ENCODE peak calls at places on chromosome 3, in four cellular contexts. X, A, K and F are unnamed samples.

GRCh38 chr3:156938724-156939123 is 112.6 kb downstream of the LEKR1 start:
- DNase-seq in K (no peak), X (no peak), A (no peak), F (no peak)

GRCh38 chr3:42515391-42515916 is 13.0 kb downstream of the VIPR1 start:
- DNase-seq in A (peak; percentile 63), K (no peak), X (no peak), F (no peak)

GRCh38 chr3:195150194-195151118 is 120.5 kb downstream of the XXYLT1 start:
- DNase-seq in K (peak; percentile 89), A (no peak), X (peak; percentile 91), F (no peak)

GRCh38 chr3:59498995-59499394 is 449.2 kb upstream of the CFAP20DC start:
- DNase-seq in A (no peak), X (no peak), K (no peak), F (no peak)

GRCh38 chr3:195072916-195073564 is 197.9 kb downstream of the XXYLT1 start:
- DNase-seq in X (no peak), A (no peak), K (peak; percentile 42), F (no peak)

GRCh38 chr3:135075157-135075556 is 280.1 kb downstream of the EPHB1 start:
- DNase-seq in X (no peak), A (no peak), K (no peak), F (no peak)

GRCh38 chr3:188581791-188582190 is 427.8 kb downstream of the LPP start:
- DNase-seq in A (no peak), K (no peak), X (no peak), F (no peak)

GRCh38 chr3:147404800-147405551 is 1.4 kb downstream of the ZIC4 start:
- DNase-seq in A (no peak), X (peak; percentile 40), K (no peak), F (no peak)

GRCh38 chr3:66485291-66485968 is 15.4 kb downstream of the LRIG1 start:
- DNase-seq in A (peak; percentile 72), X (peak; percentile 90), K (no peak), F (no peak)

GRCh38 chr3:131699001-131699400 is 196.2 kb upstream of the MRPL3 start:
- DNase-seq in X (peak; percentile 20), A (no peak), K (no peak), F (no peak)

GRCh38 chr3:172323894-172324590 is 124.2 kb downstream of the GHSR start:
- DNase-seq in X (peak; percentile 87), K (no peak), A (no peak), F (no peak)

GRCh38 chr3:82133070-82133606 is 371.7 kb upstream of the GBE1 start:
- DNase-seq in K (no peak), A (peak; percentile 39), X (peak; percentile 87), F (peak; percentile 64)

GRCh38 chr3:179179979-179180758 is 32.0 kb downstream of the PIK3CA start:
- DNase-seq in A (no peak), X (peak; percentile 72), K (no peak), F (no peak)

GRCh38 chr3:18189651-18190050 is 235.5 kb downstream of the SATB1 start:
- DNase-seq in K (no peak), A (no peak), X (peak; percentile 64), F (no peak)

GRCh38 chr3:65871305-65872141 is 167.2 kb downstream of the MAGI1 start:
- DNase-seq in A (no peak), X (peak; percentile 60), K (no peak), F (peak; percentile 84)

GRCh38 chr3:101847328-101847727 is 2.0 kb upstream of the NFKBIZ start:
- DNase-seq in K (no peak), X (no peak), A (no peak), F (no peak)

GRCh38 chr3:8737823-8738222 is 4.2 kb downstream of the CAV3 start:
- DNase-seq in A (no peak), K (no peak), X (no peak), F (no peak)

GRCh38 chr3:101999177-101999778 is 150.0 kb downstream of the NFKBIZ start:
- DNase-seq in K (no peak), X (peak; percentile 68), A (no peak), F (no peak)

GRCh38 chr3:45123030-45123429 is 23.1 kb downstream of the CDCP1 start:
- DNase-seq in X (peak; percentile 92), A (no peak), K (no peak), F (no peak)

GRCh38 chr3:11601446-11602241 is 42.1 kb downstream of the VGLL4 start:
- DNase-seq in A (no peak), X (peak; percentile 29), K (peak; percentile 43), F (no peak)

GRCh38 chr3:132535575-132536441 is 61.3 kb upstream of the ACKR4 start:
- DNase-seq in A (peak; percentile 14), K (no peak), X (peak; percentile 95), F (peak; percentile 46)

GRCh38 chr3:156024904-156025303 is 95.5 kb upstream of the KCNAB1 start:
- DNase-seq in A (no peak), K (no peak), X (peak; percentile 24), F (no peak)

GRCh38 chr3:187976361-187976900 is 177.5 kb upstream of the LPP start:
- DNase-seq in A (no peak), K (no peak), X (no peak), F (no peak)

GRCh38 chr3:149234671-149235245 is 13.1 kb upstream of the CP start:
- DNase-seq in K (no peak), X (no peak), A (no peak), F (no peak)

GRCh38 chr3:48952510-48953118 is 34.0 kb downstream of the ARIH2 start:
- DNase-seq in A (no peak), X (peak; percentile 45), K (no peak), F (no peak)

GRCh38 chr3:128573160-128573559 is 77.5 kb downstream of the RPN1 start:
- DNase-seq in A (no peak), X (no peak), K (no peak), F (no peak)

GRCh38 chr3:119582178-119582577 is 2.9 kb downstream of the ADPRH start:
- DNase-seq in A (no peak), K (no peak), X (no peak), F (no peak)

GRCh38 chr3:28700728-28701127 is 352.1 kb upstream of the AZI2 start:
- DNase-seq in X (no peak), A (no peak), K (no peak), F (no peak)

GRCh38 chr3:176879710-176880109 is 317.6 kb downstream of the TBL1XR1 start:
- DNase-seq in A (no peak), X (no peak), K (no peak), F (no peak)

GRCh38 chr3:100087203-100087602 is 27.1 kb downstream of the FILIP1L start:
- DNase-seq in A (no peak), X (peak; percentile 78), K (no peak), F (no peak)

GRCh38 chr3:62433396-62433795 is 60.0 kb upstream of the FEZF2 start:
- DNase-seq in X (no peak), A (no peak), K (no peak), F (no peak)

GRCh38 chr3:42014949-42015533 is 53.1 kb upstream of the ULK4 start:
- DNase-seq in K (no peak), X (no peak), A (peak; percentile 60), F (peak; percentile 53)

GRCh38 chr3:118682916-118683315 is 351.7 kb downstream of the IGSF11 start:
- DNase-seq in A (no peak), X (no peak), K (no peak), F (no peak)

GRCh38 chr3:139771331-139771730 is 93.6 kb upstream of the NMNAT3 start:
- DNase-seq in X (peak; percentile 61), K (no peak), A (no peak), F (no peak)

GRCh38 chr3:11661827-11662226 is 18.1 kb upstream of the VGLL4 start:
- DNase-seq in X (peak; percentile 81), A (no peak), K (no peak), F (no peak)

GRCh38 chr3:17035033-17035432 is 150.3 kb downstream of the PLCL2 start:
- DNase-seq in X (no peak), A (no peak), K (no peak), F (no peak)

GRCh38 chr3:52431459-52432223 is 13.3 kb downstream of the SEMA3G start:
- DNase-seq in K (no peak), A (no peak), X (no peak), F (no peak)